ENCODE peak calls at places on chromosomes 5 and 9, in nine cellular contexts. D is cardiac fibroblast, Y is uterus, N is cardiac muscle cell, V is endodermal cell, B is tibial artery, M is OCI-LY7, E is PC-3, G is RWPE1. I is an unnamed sample.

GRCh38 chr9:14910178-14910805 is at the start of gene FREM1:
- DNase-seq in D (peak; percentile 53), Y (peak; percentile 59), N (peak; percentile 67), V (peak; percentile 89), B (peak; percentile 68), M (no peak), E (no peak), G (no peak), I (peak; percentile 38)

GRCh38 chr5:77636423-77637169 is 1.9 kb downstream of the OTP start:
- DNase-seq in D (no peak), Y (no peak), N (no peak), V (peak; percentile 67), B (no peak), M (no peak), E (no peak), G (no peak), I (no peak)

GRCh38 chr9:84266087-84266561 is 74.4 kb downstream of the SLC28A3 start:
- DNase-seq in D (no peak), Y (no peak), N (no peak), V (peak; percentile 86), B (no peak), M (no peak), E (no peak), G (no peak), I (peak; percentile 43)

GRCh38 chr5:14447958-14448881 is 133.4 kb upstream of the OTULINL start:
- DNase-seq in D (peak; percentile 89), Y (no peak), N (peak; percentile 84), V (no peak), B (no peak), M (no peak), E (no peak), G (no peak), I (no peak)

GRCh38 chr5:110414360-110414759 is 312.1 kb downstream of the TMEM232 start:
- DNase-seq in D (peak; percentile 13), Y (no peak), N (peak; percentile 2), V (no peak), B (no peak), M (no peak), E (peak; percentile 31), G (no peak), I (no peak)

GRCh38 chr9:122835313-122835731 is 6.9 kb upstream of the PDCL start:
- DNase-seq in D (no peak), Y (no peak), N (no peak), V (peak; percentile 66), B (no peak), M (peak; percentile 47), E (no peak), G (no peak), I (peak; percentile 31)

GRCh38 chr5:112737088-112737471 is 605 bp upstream of the APC start:
- DNase-seq in D (no peak), Y (no peak), N (peak; percentile 12), V (no peak), B (no peak), M (peak; percentile 9), E (no peak), G (no peak), I (no peak)

GRCh38 chr5:177301503-177302165 is 1.9 kb downstream of the RAB24 start:
- DNase-seq in D (no peak), Y (no peak), N (no peak), V (peak; percentile 58), B (peak; percentile 61), M (no peak), E (peak; percentile 99), G (peak; percentile 91), I (no peak)

GRCh38 chr5:174235993-174236528 is 190.6 kb downstream of the NSG2 start:
- DNase-seq in D (no peak), Y (no peak), N (no peak), V (no peak), B (no peak), M (no peak), E (no peak), G (no peak), I (no peak)

GRCh38 chr9:87256973-87257372 is 240.7 kb upstream of the DAPK1 start:
- DNase-seq in D (peak; percentile 57), Y (no peak), N (peak; percentile 66), V (no peak), B (no peak), M (no peak), E (no peak), G (no peak), I (no peak)

GRCh38 chr5:103295424-103295823 is 36.9 kb downstream of the MACIR start:
- DNase-seq in D (no peak), Y (no peak), N (no peak), V (no peak), B (no peak), M (no peak), E (no peak), G (no peak), I (no peak)

GRCh38 chr9:75855509-75855908 is 35.0 kb upstream of the PCSK5 start:
- DNase-seq in D (peak; percentile 5), Y (no peak), N (peak; percentile 20), V (peak; percentile 65), B (no peak), M (peak; percentile 46), E (peak; percentile 16), G (peak; percentile 18), I (peak; percentile 30)

GRCh38 chr9:78584589-78584988 is 287.7 kb downstream of the PSAT1 start:
- DNase-seq in D (no peak), Y (no peak), N (no peak), V (no peak), B (no peak), M (no peak), E (no peak), G (no peak), I (no peak)

GRCh38 chr9:83346655-83347393 is 191.4 kb downstream of the FRMD3 start:
- DNase-seq in D (no peak), Y (no peak), N (no peak), V (no peak), B (no peak), M (no peak), E (no peak), G (no peak), I (no peak)

GRCh38 chr5:172624996-172625939 is 15.8 kb upstream of the NEURL1B start:
- DNase-seq in D (no peak), Y (no peak), N (no peak), V (no peak), B (peak; percentile 53), M (no peak), E (no peak), G (no peak), I (no peak)

GRCh38 chr5:113232667-113233066 is 202.1 kb downstream of the TSSK1B start:
- DNase-seq in D (peak; percentile 60), Y (peak; percentile 39), N (peak; percentile 53), V (no peak), B (no peak), M (no peak), E (peak; percentile 21), G (no peak), I (no peak)

GRCh38 chr9:112784020-112784788 is 33.6 kb downstream of the SNX30 start:
- DNase-seq in D (peak; percentile 35), Y (no peak), N (peak; percentile 52), V (peak; percentile 79), B (no peak), M (no peak), E (no peak), G (no peak), I (peak; percentile 15)

GRCh38 chr5:132267166-132267739 is 9.8 kb downstream of the PDLIM4 start:
- DNase-seq in D (no peak), Y (no peak), N (no peak), V (no peak), B (no peak), M (no peak), E (no peak), G (no peak), I (no peak)

GRCh38 chr9:95193067-95193466 is 124.4 kb downstream of the FANCC start:
- DNase-seq in D (no peak), Y (no peak), N (no peak), V (peak; percentile 68), B (no peak), M (no peak), E (no peak), G (no peak), I (no peak)
- TF ChIP-seq CTCF in D (no peak), Y (no peak), N (no peak), V (peak; percentile 74), B (no peak), M (peak; percentile 60), E (peak; percentile 44), G (no peak), I (no peak)

GRCh38 chr5:179261301-179262125 is 83.7 kb downstream of the ADAMTS2 start:
- DNase-seq in D (peak; percentile 54), Y (peak; percentile 27), N (peak; percentile 49), V (peak; percentile 94), B (peak; percentile 65), M (peak; percentile 8), E (peak; percentile 3), G (no peak), I (peak; percentile 65)
- TF ChIP-seq CTCF in D (peak; percentile 23), Y (no peak), N (peak; percentile 32), V (peak; percentile 91), B (no peak), M (peak; percentile 28), E (peak; percentile 14), G (no peak), I (no peak)

DNA sequence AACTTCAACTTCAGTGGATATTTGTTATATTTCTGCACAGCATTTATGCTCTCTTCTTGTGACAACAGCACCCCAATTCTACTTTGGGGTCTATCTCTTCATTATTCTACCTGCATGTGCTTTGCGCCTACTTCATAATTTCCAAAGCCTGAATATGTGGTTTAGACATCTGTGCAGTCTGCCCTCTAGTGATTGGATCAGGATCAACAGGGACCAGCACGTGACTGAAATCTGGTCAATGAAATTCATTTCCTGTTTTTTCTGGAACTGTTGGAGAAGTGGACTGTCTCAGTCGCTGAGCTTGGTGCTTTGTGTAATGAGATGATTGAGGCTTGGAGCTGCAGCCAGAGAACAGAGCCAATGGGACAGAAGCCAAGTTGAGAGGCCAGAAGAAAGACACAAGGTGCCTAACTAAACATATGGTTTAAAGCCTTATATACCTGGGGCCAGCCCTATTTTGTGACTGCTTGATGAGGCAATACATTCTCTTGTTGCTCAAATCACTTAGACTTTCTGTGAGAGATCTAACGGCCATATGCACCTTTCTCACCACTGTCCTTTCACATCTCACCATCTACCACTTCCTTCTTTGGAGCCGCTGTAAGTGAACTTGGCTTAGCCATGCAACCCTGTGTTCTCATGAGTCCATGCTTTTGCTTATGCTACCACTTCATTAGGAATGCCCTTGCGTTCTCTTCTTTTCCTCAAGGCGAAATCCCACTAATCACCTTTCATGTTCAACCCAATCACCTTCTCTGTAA is 68.8 kb upstream of the PPP2R2B start:
- DNase-seq in D (peak; percentile 4), Y (no peak), N (peak; percentile 10), V (peak; percentile 74), B (no peak), M (peak; percentile 19), E (peak; percentile 34), G (peak; percentile 28), I (peak; percentile 39)
- TF ChIP-seq CTCF in D (no peak), Y (no peak), N (peak; percentile 13), V (peak; percentile 78), B (no peak), M (peak; percentile 66), E (peak; percentile 61), G (no peak), I (peak; percentile 59)

DNA sequence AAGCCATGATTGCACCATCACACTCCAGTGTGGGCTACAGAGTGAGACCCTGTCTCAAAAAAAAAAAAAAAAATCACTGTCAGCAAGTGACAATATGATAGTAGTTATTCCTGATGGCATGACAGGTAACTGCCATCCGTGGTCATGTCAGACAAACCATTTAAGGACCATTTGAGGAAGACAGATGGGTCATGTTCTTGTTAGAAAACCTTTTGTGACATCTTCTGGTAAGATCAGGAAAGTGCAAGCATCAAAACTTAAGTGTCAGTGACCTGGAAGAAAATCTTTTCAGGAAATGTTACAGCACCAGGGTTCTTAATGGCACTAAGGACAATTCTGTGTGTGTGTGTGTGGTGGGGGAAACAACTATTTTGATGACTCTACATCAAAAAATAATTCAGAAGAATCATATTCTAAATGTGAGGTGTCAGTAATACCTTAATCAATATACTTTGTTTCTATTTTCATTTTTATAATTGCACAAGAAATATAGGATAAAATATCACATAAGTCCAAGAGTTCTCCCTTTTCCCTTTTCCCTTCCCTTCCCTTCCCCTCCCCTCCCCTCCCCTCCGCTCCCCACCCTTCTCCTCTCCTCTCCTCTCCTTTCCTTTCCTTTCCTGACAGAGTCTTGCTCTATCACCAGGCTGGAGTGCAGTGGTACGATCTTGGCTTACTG is 17.8 kb downstream of the SLC38A9 start:
- DNase-seq in D (peak; percentile 59), Y (no peak), N (peak; percentile 51), V (no peak), B (no peak), M (peak; percentile 54), E (peak; percentile 34), G (peak; percentile 21), I (no peak)
- TF ChIP-seq CTCF in D (peak; percentile 48), Y (peak; percentile 30), N (peak; percentile 37), V (peak; percentile 79), B (peak; percentile 31), M (peak; percentile 73), E (peak; percentile 56), G (peak; percentile 67), I (no peak)

I was measured in endothelial cell.